ENCODE peak calls at places on chromosomes 12 and 14, in six cellular contexts. V is H1, S is GM12878, M is HepG2, O is GM12891, D is K562. N is an unnamed sample.

GRCh38 chr12:47753021-47754001 is 5.4 kb downstream of the RAPGEF3 start:
- DNase-seq in D (no peak), V (no peak), O (no peak), M (no peak), S (no peak), N (no peak)

GRCh38 chr12:123363743-123364531 is 710 bp downstream of the SBNO1 start:
- DNase-seq in V (no peak), D (peak; percentile 44), O (no peak), S (no peak), M (peak; percentile 47), N (peak; percentile 27)

GRCh38 chr14:65211341-65211987 is 109.1 kb upstream of the MAX start:
- DNase-seq in O (no peak), M (peak; percentile 37), V (no peak), S (no peak), D (peak; percentile 16), N (no peak)

GRCh38 chr12:57475271-57476161 is 4.2 kb downstream of the ARHGAP9 start:
- DNase-seq in S (no peak), V (no peak), D (no peak), O (no peak), M (no peak), N (no peak)

GRCh38 chr12:25433581-25434325 is 119.3 kb downstream of the LMNTD1 start:
- DNase-seq in M (no peak), V (no peak), S (no peak), D (no peak), O (no peak), N (no peak)

GRCh38 chr12:121390856-121391255 is 9.1 kb upstream of the RNF34 start:
- DNase-seq in D (no peak), S (no peak), M (no peak), O (no peak), V (no peak), N (no peak)

GRCh38 chr14:71261206-71261605 is 353.9 kb downstream of the PCNX1 start:
- DNase-seq in D (peak; percentile 2), V (no peak), O (no peak), M (no peak), S (no peak), N (no peak)

GRCh38 chr14:65478596-65478995 is 66.1 kb downstream of the FUT8 start:
- DNase-seq in D (peak; percentile 34), M (no peak), O (no peak), V (no peak), S (no peak), N (no peak)

GRCh38 chr14:71623939-71624338 is 308.3 kb upstream of the RGS6 start:
- DNase-seq in D (no peak), O (no peak), V (no peak), S (no peak), M (peak; percentile 17), N (no peak)

GRCh38 chr12:116597886-116598285 is 38.7 kb downstream of the MAP1LC3B2 start:
- DNase-seq in M (no peak), S (no peak), D (no peak), O (no peak), V (no peak), N (no peak)

GRCh38 chr12:65925626-65926025 is 101.3 kb downstream of the HMGA2 start:
- DNase-seq in M (peak; percentile 25), S (no peak), V (no peak), O (no peak), D (no peak), N (no peak)

GRCh38 chr14:35254736-35255135 is 37.4 kb upstream of the PSMA6 start:
- DNase-seq in M (no peak), O (no peak), S (peak; percentile 64), V (no peak), D (no peak), N (no peak)

GRCh38 chr12:129152291-129153075 is 299.2 kb downstream of the GLT1D1 start:
- DNase-seq in O (no peak), V (no peak), S (no peak), D (no peak), M (no peak), N (no peak)

GRCh38 chr12:45369065-45369464 is 153.2 kb downstream of the ANO6 start:
- DNase-seq in D (no peak), V (no peak), M (no peak), S (no peak), O (no peak), N (no peak)

GRCh38 chr14:33716921-33717320 is 234.0 kb downstream of the EGLN3 start:
- DNase-seq in O (no peak), V (no peak), M (no peak), S (no peak), D (no peak), N (no peak)

GRCh38 chr12:104605685-104606084 is 148.9 kb downstream of the CHST11 start:
- DNase-seq in S (no peak), D (no peak), O (no peak), V (no peak), M (no peak), N (no peak)

GRCh38 chr12:101414533-101415119 is 7.1 kb upstream of the ARL1 start:
- DNase-seq in V (no peak), S (peak; percentile 13), D (peak; percentile 78), O (no peak), M (peak; percentile 58), N (no peak)

GRCh38 chr12:55743131-55743921 is 404 bp downstream of the GDF11 start:
- DNase-seq in O (peak; percentile 74), V (no peak), M (no peak), D (peak; percentile 76), S (no peak), N (peak; percentile 65)
- TF ChIP-seq POLR2AphosphoS5 in O (no peak), V (no peak), M (no peak), D (no peak), S (no peak), N (no peak)

DNA sequence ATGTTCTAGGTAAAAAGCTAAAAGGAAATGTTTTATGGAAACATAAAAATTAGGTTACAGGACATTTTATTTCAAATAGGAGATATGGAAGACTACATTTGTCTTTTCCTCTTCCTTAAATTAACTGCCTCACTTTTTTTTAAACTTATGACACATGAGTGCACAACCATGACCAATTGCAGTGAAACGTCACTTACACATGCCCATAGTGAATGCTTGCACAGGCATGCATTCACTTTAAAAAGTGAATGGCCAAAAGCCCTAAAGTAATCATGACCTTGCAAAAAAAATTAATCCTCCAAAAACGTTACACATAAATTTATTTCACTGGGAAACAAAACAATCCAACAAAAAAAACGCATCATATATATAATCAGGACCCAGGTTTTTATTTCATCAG is 343.2 kb upstream of the TMTC1 start:
- DNase-seq in O (no peak), S (no peak), V (no peak), D (no peak), M (no peak), N (no peak)
- TF ChIP-seq TAF1 in O (no peak), S (no peak), V (no peak), D (no peak), M (no peak), N (no peak)

GRCh38 chr14:74881425-74882102 is at the start of gene DLST:
- DNase-seq in O (peak; percentile 91), D (peak; percentile 89), S (peak; percentile 39), M (peak; percentile 67), V (peak; percentile 63), N (peak; percentile 92)
- TF ChIP-seq POLR2A in O (peak; percentile 91), D (peak; percentile 82), S (peak; percentile 95), M (peak; percentile 71), V (peak; percentile 81), N (peak; percentile 90)

GRCh38 chr14:100135784-100136183 is 23.7 kb downstream of the DEGS2 start:
- DNase-seq in V (no peak), M (no peak), O (no peak), D (no peak), S (no peak), N (no peak)
- TF ChIP-seq POLR2AphosphoS5 in V (no peak), M (no peak), O (no peak), D (no peak), S (no peak), N (no peak)

DNA sequence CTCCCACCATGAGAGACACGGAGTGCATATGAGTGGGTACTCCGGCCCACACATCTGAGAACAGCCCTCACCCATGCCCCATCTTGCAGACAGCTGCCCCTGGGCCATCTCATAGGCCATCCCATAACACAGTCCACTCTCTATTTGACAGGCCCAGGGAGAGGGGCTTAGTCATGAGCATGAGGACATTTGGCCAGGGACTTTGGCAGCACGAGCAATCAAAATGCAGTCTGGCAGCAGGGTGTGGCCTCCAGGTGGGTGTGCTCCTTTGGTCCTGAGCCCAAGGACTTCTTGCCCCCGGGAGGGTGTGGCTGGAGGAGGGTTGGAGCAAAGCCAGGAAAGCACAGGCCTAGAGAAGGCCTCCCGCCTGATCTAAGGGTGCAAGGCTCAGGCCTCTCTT is 25.6 kb downstream of the EMP1 start:
- DNase-seq in V (no peak), D (no peak), S (no peak), O (no peak), M (no peak), N (no peak)
- TF ChIP-seq TAF1 in V (no peak), D (no peak), S (no peak), O (no peak), M (no peak), N (no peak)

GRCh38 chr12:22018860-22019259 is 27.2 kb upstream of the CMAS start:
- DNase-seq in D (no peak), O (no peak), M (no peak), V (no peak), S (no peak), N (no peak)

GRCh38 chr12:22014783-22015144 is 31.3 kb upstream of the CMAS start:
- DNase-seq in S (no peak), V (no peak), M (no peak), O (no peak), D (peak; percentile 18), N (no peak)

GRCh38 chr12:22016982-22017381 is 29.0 kb upstream of the CMAS start:
- DNase-seq in D (no peak), V (no peak), M (no peak), S (no peak), O (no peak), N (no peak)

GRCh38 chr12:22014041-22014782 is 31.8 kb upstream of the CMAS start:
- DNase-seq in D (no peak), M (no peak), S (no peak), O (no peak), V (no peak), N (no peak)
- TF ChIP-seq POLR2A in D (no peak), M (no peak), S (no peak), O (no peak), V (no peak), N (no peak)

GRCh38 chr14:24576766-24577165 is 716 bp upstream of the CTSG start:
- DNase-seq in S (no peak), V (no peak), D (no peak), O (no peak), M (no peak), N (no peak)

GRCh38 chr14:24578558-24578957 is 2.5 kb upstream of the CTSG start:
- DNase-seq in D (no peak), O (no peak), M (no peak), V (no peak), S (no peak), N (no peak)

GRCh38 chr14:24574206-24574774 is 1.8 kb downstream of the CTSG start:
- DNase-seq in O (no peak), M (no peak), D (no peak), S (no peak), V (no peak), N (no peak)

DNA sequence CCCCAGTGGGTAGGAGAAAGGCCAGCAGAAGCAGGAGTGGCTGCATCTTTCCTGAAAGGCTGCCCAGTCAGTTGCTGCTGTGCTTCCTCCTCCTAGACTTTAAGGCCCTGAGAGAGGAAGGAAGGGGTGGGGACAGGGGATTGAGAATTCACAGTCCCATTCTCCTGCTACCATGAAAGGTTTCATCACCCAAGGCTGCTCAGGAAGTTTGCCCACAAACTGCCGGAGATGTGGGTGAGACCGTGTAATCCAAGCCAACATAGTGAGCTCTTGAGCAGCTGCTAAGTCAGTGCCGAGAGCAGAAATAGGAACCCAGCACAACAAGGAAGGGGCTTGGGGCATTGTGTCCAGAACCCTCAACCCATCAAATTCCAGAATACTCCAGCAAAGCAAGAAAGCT is at the start of gene CTSG:
- DNase-seq in D (no peak), V (no peak), S (no peak), M (no peak), O (no peak), N (no peak)
- TF ChIP-seq POLR2AphosphoS5 in D (no peak), V (no peak), S (no peak), M (no peak), O (no peak), N (no peak)